ENCODE peak calls at places on chromosomes 7 and 10, in seven cellular contexts. W is HL-60; J is cardiac fibroblast; P is choroid plexus epithelial cell; Z is AG09309; Y is CD8-positive, alpha-beta T cell; A is astrocyte of the spinal cord. D is an unnamed sample.

GRCh38 chr7:150945853-150946825 is 32.0 kb downstream of the KCNH2 start:
- DNase-seq in W (no peak), J (no peak), P (no peak), Z (no peak), Y (no peak), A (no peak), D (no peak)

GRCh38 chr10:131755200-131755599 is 145.6 kb upstream of the PPP2R2D start:
- DNase-seq in W (no peak), J (no peak), P (no peak), Z (no peak), Y (no peak), A (no peak), D (no peak)

GRCh38 chr7:55240418-55241142 is 124.6 kb upstream of the LANCL2 start:
- DNase-seq in W (no peak), J (no peak), P (no peak), Z (no peak), Y (no peak), A (no peak), D (no peak)

GRCh38 chr10:93384006-93384405 is 98.1 kb downstream of the MYOF start:
- DNase-seq in W (no peak), J (no peak), P (no peak), Z (no peak), Y (no peak), A (no peak), D (no peak)

GRCh38 chr7:32476816-32477648 is 13.1 kb downstream of the LSM5 start:
- DNase-seq in W (no peak), J (peak), P (no peak), Z (no peak), Y (no peak), A (no peak), D (no peak)

GRCh38 chr10:77290528-77291155 is 347.0 kb downstream of the KCNMA1 start:
- DNase-seq in W (no peak), J (peak), P (peak), Z (peak), Y (no peak), A (peak), D (no peak)

GRCh38 chr7:134513169-134513752 is 14.1 kb upstream of the AKR1B10 start:
- DNase-seq in W (no peak), J (peak), P (peak), Z (no peak), Y (no peak), A (peak), D (no peak)

GRCh38 chr10:73247509-73248258 is 629 bp upstream of the DNAJC9 start:
- DNase-seq in W (no peak), J (no peak), P (peak), Z (no peak), Y (no peak), A (no peak), D (no peak)

GRCh38 chr7:46533946-46534345 is 612.9 kb upstream of the IGFBP3 start:
- DNase-seq in W (no peak), J (no peak), P (no peak), Z (no peak), Y (no peak), A (no peak), D (no peak)

GRCh38 chr7:134892002-134892693 is 94.2 kb upstream of the AGBL3 start:
- DNase-seq in W (no peak), J (peak), P (peak), Z (no peak), Y (no peak), A (peak), D (no peak)

GRCh38 chr7:106166651-106167342 is 54.7 kb upstream of the SYPL1 start:
- DNase-seq in W (no peak), J (peak), P (peak), Z (peak), Y (no peak), A (peak), D (peak)

GRCh38 chr10:98815039-98815660 is 368.4 kb upstream of the HPS1 start:
- DNase-seq in W (no peak), J (no peak), P (no peak), Z (no peak), Y (no peak), A (no peak), D (no peak)

GRCh38 chr10:75208177-75208576 is 2.4 kb upstream of the VDAC2 start:
- DNase-seq in W (no peak), J (peak), P (peak), Z (peak), Y (no peak), A (peak), D (no peak)

GRCh38 chr10:86522385-86522855 is 828 bp upstream of the WAPL start:
- DNase-seq in W (no peak), J (peak), P (peak), Z (no peak), Y (no peak), A (no peak), D (no peak)

GRCh38 chr7:107661081-107661864 is 645 bp downstream of the SLC26A4 start:
- DNase-seq in W (no peak), J (peak), P (peak), Z (no peak), Y (no peak), A (peak), D (no peak)

GRCh38 chr7:13217762-13218161 is 530.3 kb downstream of the ARL4A start:
- DNase-seq in W (no peak), J (no peak), P (no peak), Z (no peak), Y (no peak), A (no peak), D (no peak)

GRCh38 chr7:101644879-101645278 is 15.8 kb upstream of the MYL10 start:
- DNase-seq in W (no peak), J (no peak), P (no peak), Z (no peak), Y (no peak), A (no peak), D (no peak)

GRCh38 chr10:1947464-1948043 is 210.2 kb upstream of the ADARB2 start:
- DNase-seq in W (no peak), J (no peak), P (no peak), Z (no peak), Y (no peak), A (no peak), D (no peak)

GRCh38 chr7:149777551-149778326 is 4.4 kb upstream of the ZNF467 start:
- DNase-seq in W (no peak), J (no peak), P (no peak), Z (no peak), Y (no peak), A (no peak), D (no peak)

GRCh38 chr7:116502201-116503096 is 2.9 kb downstream of the CAV2 start:
- DNase-seq in W (no peak), J (no peak), P (no peak), Z (no peak), Y (no peak), A (no peak), D (no peak)

GRCh38 chr7:44709011-44709915 is 39.4 kb upstream of the ZMIZ2 start:
- DNase-seq in W (no peak), J (no peak), P (no peak), Z (no peak), Y (no peak), A (no peak), D (no peak)

GRCh38 chr10:95288273-95288672 is 2.5 kb downstream of the PDLIM1 start:
- DNase-seq in W (no peak), J (no peak), P (no peak), Z (no peak), Y (no peak), A (no peak), D (no peak)

GRCh38 chr7:128065872-128066271 is 34.6 kb upstream of the LRRC4 start:
- DNase-seq in W (no peak), J (no peak), P (no peak), Z (no peak), Y (no peak), A (no peak), D (no peak)

GRCh38 chr7:133854739-133855138 is 272.4 kb upstream of the LRGUK start:
- DNase-seq in W (no peak), J (peak), P (peak), Z (no peak), Y (no peak), A (peak), D (peak)

GRCh38 chr10:6383099-6383812 is 180.5 kb downstream of the PFKFB3 start:
- DNase-seq in W (no peak), J (peak), P (peak), Z (peak), Y (no peak), A (peak), D (no peak)

GRCh38 chr7:106964455-106964854 is 80.0 kb upstream of the PRKAR2B start:
- DNase-seq in W (no peak), J (no peak), P (no peak), Z (no peak), Y (no peak), A (no peak), D (no peak)

GRCh38 chr7:101018271-101019167 is 1.4 kb upstream of the MUC17 start:
- DNase-seq in W (peak), J (no peak), P (peak), Z (no peak), Y (no peak), A (no peak), D (no peak)

GRCh38 chr7:75966209-75966961 is 28.0 kb downstream of the TMEM120A start:
- DNase-seq in W (no peak), J (peak), P (no peak), Z (no peak), Y (no peak), A (no peak), D (no peak)

GRCh38 chr7:12764355-12765000 is 77.0 kb downstream of the ARL4A start:
- DNase-seq in W (no peak), J (no peak), P (no peak), Z (no peak), Y (no peak), A (no peak), D (no peak)

GRCh38 chr7:130483036-130483435 is 8.8 kb upstream of the MEST start:
- DNase-seq in W (no peak), J (no peak), P (no peak), Z (no peak), Y (no peak), A (no peak), D (no peak)

GRCh38 chr10:48713966-48714618 is 29.4 kb downstream of the WDFY4 start:
- DNase-seq in W (peak), J (no peak), P (no peak), Z (no peak), Y (no peak), A (no peak), D (no peak)

GRCh38 chr7:36986429-36987362 is 262.4 kb upstream of the AOAH start:
- DNase-seq in W (no peak), J (peak), P (peak), Z (no peak), Y (peak), A (peak), D (peak)

GRCh38 chr10:96619803-96620773 is 33.3 kb upstream of the TM9SF3 start:
- DNase-seq in W (no peak), J (peak), P (peak), Z (no peak), Y (no peak), A (no peak), D (no peak)

DNA sequence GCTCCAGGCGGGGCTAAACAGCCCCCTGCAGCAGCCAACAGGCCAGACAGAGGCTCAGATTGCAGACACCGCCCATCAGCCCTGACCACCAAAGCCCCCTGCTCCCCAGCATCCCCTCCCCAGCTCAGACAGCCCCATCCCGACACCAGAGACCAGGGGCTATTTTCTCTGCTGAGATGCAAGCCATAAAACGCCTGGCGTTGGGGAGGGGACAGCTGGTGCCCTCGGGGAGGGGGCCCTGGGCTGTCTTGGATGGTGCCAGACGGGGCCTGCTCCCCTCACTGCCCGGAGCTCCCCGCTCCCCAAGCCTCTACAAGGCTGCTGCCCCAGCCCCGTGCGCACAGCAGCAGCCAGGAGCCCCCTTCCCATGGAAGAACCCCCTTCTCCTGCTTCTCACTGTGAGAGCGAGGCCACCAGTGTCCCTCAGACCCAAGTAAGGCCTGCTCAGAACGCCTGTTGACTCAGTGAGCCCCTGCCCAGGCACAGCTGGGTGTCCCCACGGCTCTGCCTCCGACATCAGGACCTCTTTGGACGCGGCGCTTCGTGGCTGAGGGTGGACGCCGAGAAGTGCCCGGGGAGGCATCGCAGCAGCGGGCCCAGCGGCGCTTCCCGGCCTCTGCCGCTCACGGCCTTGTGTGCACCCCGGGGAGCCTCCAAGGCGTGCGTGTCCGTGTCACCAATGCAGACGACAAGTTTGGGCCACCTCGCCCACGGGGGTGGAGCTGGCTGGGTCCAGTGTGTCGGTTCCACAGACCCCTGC is 32.0 kb downstream of the GET4 start:
- DNase-seq in W (no peak), J (no peak), P (no peak), Z (no peak), Y (no peak), A (no peak), D (no peak)
- H3K4me3 ChIP-seq in W (no peak), J (no peak), P (no peak), Z (no peak), Y (no peak), A (no peak), D (no peak)

GRCh38 chr7:22651036-22651435 is 76.0 kb upstream of the IL6 start:
- DNase-seq in W (no peak), J (peak), P (no peak), Z (no peak), Y (no peak), A (no peak), D (no peak)
- H3K4me3 ChIP-seq in W (no peak), J (no peak), P (no peak), Z (no peak), Y (no peak), A (no peak), D (no peak)

GRCh38 chr10:112812571-112812970 is 137.5 kb upstream of the TCF7L2 start:
- DNase-seq in W (no peak), J (no peak), P (no peak), Z (no peak), Y (no peak), A (no peak), D (no peak)
- H3K4me3 ChIP-seq in W (no peak), J (no peak), P (no peak), Z (no peak), Y (no peak), A (no peak), D (no peak)

GRCh38 chr10:88881335-88881734 is 1.3 kb downstream of the STAMBPL1 start:
- DNase-seq in W (no peak), J (peak), P (no peak), Z (no peak), Y (no peak), A (no peak), D (no peak)
- H3K4me3 ChIP-seq in W (peak), J (peak), P (peak), Z (peak), Y (peak), A (peak), D (peak)

GRCh38 chr10:34907743-34908425 is 92.8 kb upstream of the PARD3 start:
- DNase-seq in W (no peak), J (no peak), P (no peak), Z (no peak), Y (no peak), A (no peak), D (no peak)
- H3K4me3 ChIP-seq in W (no peak), J (no peak), P (no peak), Z (no peak), Y (no peak), A (no peak), D (no peak)

D was measured in HFF-Myc.